ENCODE peak calls at places on chromosomes 6 and 20, in four cellular contexts. One of them, this sample, is unnamed.

GRCh38 chr20:62740286-62741141 is 31.9 kb downstream of the NTSR1 start:
- DNase-seq in astrocyte: peak
- DNase-seq in PC-9: peak
- DNase-seq in mammary epithelial cell: peak
- DNase-seq in this sample: peak

GRCh38 chr20:58014628-58015315 is 213.7 kb downstream of the ANKRD60 start:
- DNase-seq in astrocyte: peak
- DNase-seq in PC-9: no peak
- DNase-seq in mammary epithelial cell: peak
- DNase-seq in this sample: no peak

GRCh38 chr20:51529027-51529749 is 13.3 kb downstream of the NFATC2 start:
- DNase-seq in astrocyte: peak
- DNase-seq in PC-9: no peak
- DNase-seq in mammary epithelial cell: no peak
- DNase-seq in this sample: peak

GRCh38 chr20:17655286-17655651 is 26.8 kb downstream of the RRBP1 start:
- DNase-seq in astrocyte: peak
- DNase-seq in PC-9: no peak
- DNase-seq in mammary epithelial cell: no peak
- DNase-seq in this sample: peak

GRCh38 chr6:111958534-111958933 is 85.3 kb upstream of the FYN start:
- DNase-seq in astrocyte: no peak
- DNase-seq in PC-9: no peak
- DNase-seq in mammary epithelial cell: no peak
- DNase-seq in this sample: no peak

GRCh38 chr20:37937686-37938085 is 34.8 kb downstream of the VSTM2L start:
- DNase-seq in astrocyte: no peak
- DNase-seq in PC-9: no peak
- DNase-seq in mammary epithelial cell: no peak
- DNase-seq in this sample: no peak

GRCh38 chr6:143744593-143745151 is 66.9 kb downstream of the PHACTR2 start:
- DNase-seq in astrocyte: peak
- DNase-seq in PC-9: peak
- DNase-seq in mammary epithelial cell: no peak
- DNase-seq in this sample: no peak

GRCh38 chr20:52830598-52830997 is 141.6 kb upstream of the TSHZ2 start:
- DNase-seq in astrocyte: no peak
- DNase-seq in PC-9: no peak
- DNase-seq in mammary epithelial cell: no peak
- DNase-seq in this sample: no peak

DNA sequence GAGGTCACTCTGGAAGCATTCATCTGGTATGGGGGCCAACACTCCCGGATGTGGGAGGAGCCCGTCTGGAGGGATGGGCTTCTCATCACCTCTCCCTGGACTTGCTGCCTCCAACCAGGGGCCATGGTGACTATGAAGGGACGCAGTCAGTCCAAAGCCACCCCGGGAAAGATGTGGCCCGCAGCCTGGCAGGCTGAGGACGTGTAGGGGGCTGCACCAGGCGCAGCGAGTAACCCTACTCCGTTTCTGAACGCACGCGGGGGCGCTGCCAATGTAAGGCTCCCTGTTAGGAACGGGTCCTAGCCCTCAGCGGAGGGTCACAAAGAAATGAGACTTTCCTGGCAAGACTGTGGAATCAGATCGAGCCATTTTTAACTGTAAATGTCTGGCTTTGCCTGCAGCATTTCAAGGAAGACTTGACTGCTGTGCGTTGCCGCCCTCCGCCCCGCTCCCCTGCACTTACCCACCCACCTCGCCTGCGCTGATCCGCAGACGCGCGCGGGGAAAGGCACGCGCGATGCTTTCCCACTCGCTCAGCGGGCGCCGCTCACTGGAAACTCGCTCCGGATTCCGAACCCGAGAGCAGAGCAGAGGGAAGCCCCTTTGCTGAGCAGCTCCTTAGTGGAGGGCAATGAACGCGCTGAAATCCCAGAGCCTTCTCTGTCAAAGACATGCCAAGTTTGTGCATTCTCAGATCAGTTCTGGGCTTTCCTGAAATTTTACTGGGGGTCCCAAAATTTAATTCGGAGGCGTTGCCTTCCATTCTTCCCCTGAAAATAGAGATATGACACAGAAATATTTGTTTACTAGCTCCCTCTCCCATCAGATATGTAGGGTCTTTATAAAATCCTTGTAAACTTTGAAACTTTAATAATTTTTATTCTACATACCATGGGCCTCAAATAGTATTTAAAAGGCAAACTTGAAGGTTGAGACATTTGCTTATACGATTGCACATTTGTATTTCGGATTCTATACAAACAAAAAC is 54.9 kb downstream of the IL20RA start:
- DNase-seq in astrocyte: no peak
- DNase-seq in PC-9: peak
- DNase-seq in mammary epithelial cell: no peak
- DNase-seq in this sample: peak
- TF ChIP-seq EZH2 in astrocyte: no peak
- TF ChIP-seq EZH2 in PC-9: no peak
- TF ChIP-seq EZH2 in mammary epithelial cell: peak
- TF ChIP-seq EZH2 in this sample: peak

GRCh38 chr6:32085759-32086458 is 23.2 kb downstream of the TNXB start:
- DNase-seq in astrocyte: no peak
- DNase-seq in PC-9: peak
- DNase-seq in mammary epithelial cell: no peak
- DNase-seq in this sample: no peak

GRCh38 chr6:32086661-32087573 is 22.2 kb downstream of the TNXB start:
- DNase-seq in astrocyte: peak
- DNase-seq in PC-9: peak
- DNase-seq in mammary epithelial cell: peak
- DNase-seq in this sample: peak

GRCh38 chr6:32088487-32089049 is 20.6 kb downstream of the TNXB start:
- DNase-seq in astrocyte: no peak
- DNase-seq in PC-9: no peak
- DNase-seq in mammary epithelial cell: no peak
- DNase-seq in this sample: no peak

GRCh38 chr6:32089082-32089828 is 19.9 kb downstream of the TNXB start:
- DNase-seq in astrocyte: no peak
- DNase-seq in PC-9: no peak
- DNase-seq in mammary epithelial cell: no peak
- DNase-seq in this sample: no peak

GRCh38 chr6:32087574-32088486 is 21.3 kb downstream of the TNXB start:
- DNase-seq in astrocyte: no peak
- DNase-seq in PC-9: peak
- DNase-seq in mammary epithelial cell: peak
- DNase-seq in this sample: no peak
- H3K4me3 ChIP-seq in astrocyte: no peak
- H3K4me3 ChIP-seq in PC-9: peak
- H3K4me3 ChIP-seq in mammary epithelial cell: no peak
- H3K4me3 ChIP-seq in this sample: no peak

GRCh38 chr20:64083380-64084208 is 604 bp downstream of the LKAAEAR1 start:
- DNase-seq in astrocyte: peak
- DNase-seq in PC-9: peak
- DNase-seq in mammary epithelial cell: peak
- DNase-seq in this sample: peak

GRCh38 chr20:64086801-64087200 is 2.6 kb upstream of the LKAAEAR1 start:
- DNase-seq in astrocyte: no peak
- DNase-seq in PC-9: no peak
- DNase-seq in mammary epithelial cell: no peak
- DNase-seq in this sample: peak

GRCh38 chr20:64082126-64082638 is 2.0 kb downstream of the LKAAEAR1 start:
- DNase-seq in astrocyte: no peak
- DNase-seq in PC-9: no peak
- DNase-seq in mammary epithelial cell: no peak
- DNase-seq in this sample: no peak

GRCh38 chr20:64082821-64083379 is 1.3 kb downstream of the LKAAEAR1 start:
- DNase-seq in astrocyte: no peak
- DNase-seq in PC-9: no peak
- DNase-seq in mammary epithelial cell: no peak
- DNase-seq in this sample: no peak

GRCh38 chr20:64084209-64085152 is at the start of gene LKAAEAR1:
- DNase-seq in astrocyte: no peak
- DNase-seq in PC-9: no peak
- DNase-seq in mammary epithelial cell: no peak
- DNase-seq in this sample: peak
- TF ChIP-seq EZH2 in astrocyte: peak
- TF ChIP-seq EZH2 in PC-9: no peak
- TF ChIP-seq EZH2 in mammary epithelial cell: peak
- TF ChIP-seq EZH2 in this sample: peak

GRCh38 chr6:35494161-35494563 is 2.7 kb downstream of the TEAD3 start:
- DNase-seq in astrocyte: no peak
- DNase-seq in PC-9: no peak
- DNase-seq in mammary epithelial cell: no peak
- DNase-seq in this sample: peak
- H3K4me3 ChIP-seq in astrocyte: peak
- H3K4me3 ChIP-seq in PC-9: no peak
- H3K4me3 ChIP-seq in mammary epithelial cell: no peak
- H3K4me3 ChIP-seq in this sample: no peak

GRCh38 chr20:24212494-24212893 is 223.9 kb upstream of the GGTLC1 start:
- DNase-seq in astrocyte: no peak
- DNase-seq in PC-9: no peak
- DNase-seq in mammary epithelial cell: no peak
- DNase-seq in this sample: no peak
- TF ChIP-seq EZH2 in astrocyte: no peak
- TF ChIP-seq EZH2 in PC-9: no peak
- TF ChIP-seq EZH2 in mammary epithelial cell: no peak
- TF ChIP-seq EZH2 in this sample: no peak

DNA sequence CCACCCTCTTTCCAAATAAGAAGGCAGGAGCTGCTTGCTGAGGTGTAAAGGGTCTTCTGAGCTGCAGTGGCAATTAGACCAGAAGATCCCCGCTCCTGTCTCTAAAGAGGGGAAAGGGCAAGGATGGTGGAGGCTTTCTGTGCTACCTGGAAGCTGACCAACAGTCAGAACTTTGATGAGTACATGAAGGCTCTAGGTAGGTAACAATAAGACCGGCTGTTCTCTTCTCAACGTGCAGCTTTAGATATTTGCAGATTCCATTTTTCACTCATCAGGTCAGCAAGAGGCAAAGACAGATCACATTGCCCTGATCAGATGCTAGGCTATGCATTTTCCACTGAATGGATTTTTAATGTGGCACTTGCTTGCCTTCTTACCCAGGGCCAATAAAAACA is at the start of gene FABP7:
- DNase-seq in astrocyte: no peak
- DNase-seq in PC-9: no peak
- DNase-seq in mammary epithelial cell: no peak
- DNase-seq in this sample: no peak
- H3K4me3 ChIP-seq in astrocyte: peak
- H3K4me3 ChIP-seq in PC-9: no peak
- H3K4me3 ChIP-seq in mammary epithelial cell: no peak
- H3K4me3 ChIP-seq in this sample: no peak

DNA sequence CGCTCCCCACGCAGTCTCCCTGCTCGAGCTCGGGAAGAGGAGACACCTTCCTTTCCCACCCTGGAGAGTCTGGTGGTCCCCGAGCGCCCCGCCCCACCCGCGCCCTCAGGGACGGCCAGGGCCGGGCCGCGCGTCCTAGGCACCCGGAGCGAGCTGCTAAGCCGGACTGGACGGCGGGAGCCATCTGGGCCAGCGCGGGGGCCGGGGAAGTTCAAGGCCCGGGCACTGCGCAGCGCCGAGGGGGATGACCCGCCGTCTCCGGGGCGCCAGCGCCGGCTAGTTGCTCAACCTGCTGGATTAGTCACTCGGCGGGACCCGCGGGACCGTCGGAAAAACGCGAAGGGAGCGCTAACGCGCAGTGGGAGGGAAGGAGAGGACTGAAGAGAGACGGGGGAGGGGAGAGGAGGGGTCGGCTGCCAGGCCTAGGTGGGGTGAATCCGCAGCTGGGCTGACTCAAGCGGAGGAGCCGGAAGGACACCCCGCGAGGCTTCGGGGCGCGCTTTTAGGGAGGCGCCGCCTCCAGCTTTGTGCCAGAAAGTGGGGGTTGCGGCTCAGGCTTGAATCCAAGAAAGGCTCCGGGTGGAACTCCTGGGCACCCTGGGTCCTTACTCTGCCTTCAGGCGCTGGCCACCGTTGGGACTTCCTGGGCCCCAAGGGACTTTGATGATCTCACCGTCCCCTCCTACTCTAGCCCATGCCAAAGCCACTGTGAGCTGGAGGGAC is 75.7 kb upstream of the FOXP4 start:
- DNase-seq in astrocyte: peak
- DNase-seq in PC-9: peak
- DNase-seq in mammary epithelial cell: no peak
- DNase-seq in this sample: peak
- TF ChIP-seq EZH2 in astrocyte: no peak
- TF ChIP-seq EZH2 in PC-9: no peak
- TF ChIP-seq EZH2 in mammary epithelial cell: no peak
- TF ChIP-seq EZH2 in this sample: no peak

DNA sequence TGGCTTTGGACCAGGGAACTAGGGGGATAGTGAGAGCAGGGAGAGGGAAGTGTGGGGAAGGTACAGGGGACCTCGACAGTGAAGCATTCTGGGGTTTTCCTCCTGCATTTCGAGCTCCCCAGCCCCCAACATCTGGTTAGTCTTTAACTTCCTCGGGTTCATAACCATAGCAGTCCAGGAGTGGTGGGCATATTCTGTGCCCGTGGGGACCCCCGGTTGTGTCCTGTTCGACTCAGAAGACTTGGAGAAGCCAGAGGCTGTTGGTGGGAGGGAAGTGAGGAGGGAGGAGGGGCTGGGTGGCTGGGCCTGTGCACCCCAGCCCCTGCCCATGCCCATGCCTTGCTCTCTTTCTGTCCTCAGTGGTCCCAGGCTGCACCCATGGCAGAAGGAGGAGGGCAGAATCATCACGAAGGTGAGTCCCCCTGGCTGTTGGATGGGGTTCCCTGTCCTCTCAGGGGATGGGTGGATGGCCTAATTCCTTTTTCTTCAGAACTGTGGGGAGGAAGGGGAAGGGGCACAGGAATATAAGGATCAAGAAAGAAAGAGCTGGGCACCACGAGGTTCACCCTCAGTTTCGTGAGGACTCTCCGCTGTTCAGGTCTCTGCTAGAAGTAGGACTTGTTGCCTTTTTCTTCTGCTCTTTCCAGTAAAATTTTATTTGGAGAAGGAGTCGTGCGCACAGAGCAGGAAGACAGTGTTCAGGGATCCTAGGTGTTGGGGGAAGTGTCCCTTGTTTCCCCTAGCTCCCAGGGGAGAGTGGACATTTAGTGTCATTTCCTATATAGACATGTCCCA is 4.2 kb downstream of the VEGFA start:
- DNase-seq in astrocyte: no peak
- DNase-seq in PC-9: no peak
- DNase-seq in mammary epithelial cell: no peak
- DNase-seq in this sample: no peak
- H3K4me3 ChIP-seq in astrocyte: no peak
- H3K4me3 ChIP-seq in PC-9: peak
- H3K4me3 ChIP-seq in mammary epithelial cell: peak
- H3K4me3 ChIP-seq in this sample: peak

This sample was measured in GM23248.